ENCODE peak calls at places on chromosome 13, in five cellular contexts. G is foreskin melanocyte; E is mesothelial cell of epicardium; M is effector CD4-positive, alpha-beta T cell; A is tibial artery. T is an unnamed sample.

GRCh38 chr13:24668955-24669354 is 11.3 kb upstream of the ATP12A start:
- DNase-seq in G (no peak), A (no peak), M (no peak), E (no peak), T (no peak)

GRCh38 chr13:26255717-26256277 is 1.9 kb downstream of the CDK8 start:
- DNase-seq in M (no peak), E (no peak), A (no peak), G (no peak), T (no peak)

GRCh38 chr13:70894258-70894657 is 786.0 kb upstream of the KLHL1 start:
- DNase-seq in M (no peak), G (no peak), A (no peak), E (no peak), T (no peak)

GRCh38 chr13:110538632-110539031 is 22.9 kb downstream of the RAB20 start:
- DNase-seq in M (no peak), A (peak; percentile 82), G (no peak), E (no peak), T (no peak)

GRCh38 chr13:21050288-21051197 is 10.8 kb downstream of the LATS2 start:
- DNase-seq in G (no peak), M (no peak), A (no peak), E (no peak), T (no peak)

GRCh38 chr13:44401577-44401976 is 28.0 kb downstream of the SERP2 start:
- DNase-seq in A (no peak), G (no peak), M (no peak), E (no peak), T (no peak)

GRCh38 chr13:109366521-109366920 is 419.9 kb downstream of the IRS2 start:
- DNase-seq in G (no peak), M (no peak), A (no peak), E (no peak), T (no peak)

GRCh38 chr13:37383066-37383465 is 215.5 kb downstream of the POSTN start:
- DNase-seq in A (no peak), E (no peak), M (no peak), G (no peak), T (no peak)

GRCh38 chr13:76848596-76848995 is 37.6 kb downstream of the KCTD12 start:
- DNase-seq in A (peak; percentile 67), M (no peak), E (no peak), G (no peak), T (no peak)

GRCh38 chr13:42420304-42420703 is 148.4 kb downstream of the AKAP11 start:
- DNase-seq in E (no peak), M (no peak), A (no peak), G (no peak), T (no peak)

GRCh38 chr13:28059214-28059613 is 41.2 kb downstream of the FLT3 start:
- DNase-seq in E (no peak), G (no peak), A (no peak), M (peak; percentile 17), T (no peak)

GRCh38 chr13:75986818-75987217 is 350.7 kb downstream of the LMO7 start:
- DNase-seq in E (no peak), A (no peak), M (no peak), G (no peak), T (no peak)

GRCh38 chr13:113562866-113563265 is 21.7 kb upstream of the TFDP1 start:
- DNase-seq in M (no peak), G (no peak), E (no peak), A (no peak), T (peak; percentile 1)

GRCh38 chr13:97308735-97309429 is 86.7 kb downstream of the MBNL2 start:
- DNase-seq in E (no peak), G (no peak), A (no peak), M (no peak), T (no peak)

GRCh38 chr13:94617389-94618000 is 15.8 kb downstream of the GPR180 start:
- DNase-seq in A (no peak), E (no peak), M (peak; percentile 19), G (no peak), T (no peak)

GRCh38 chr13:79659161-79659560 is 178.2 kb downstream of the NDFIP2 start:
- DNase-seq in E (no peak), G (no peak), M (no peak), A (no peak), T (no peak)

GRCh38 chr13:49806126-49806536 is 13.6 kb upstream of the KPNA3 start:
- DNase-seq in E (no peak), A (no peak), G (no peak), M (no peak), T (no peak)

GRCh38 chr13:64314286-64314685 is 2898.6 kb upstream of the PCDH20 start:
- DNase-seq in A (no peak), E (no peak), M (no peak), G (no peak), T (no peak)

GRCh38 chr13:108734676-108735075 is 105.3 kb downstream of the MYO16 start:
- DNase-seq in M (no peak), E (no peak), G (no peak), A (no peak), T (no peak)

GRCh38 chr13:25771641-25772478 is 280.0 kb downstream of the SHISA2 start:
- DNase-seq in M (no peak), E (no peak), G (no peak), A (no peak), T (no peak)

GRCh38 chr13:113209336-113209879 is at the start of gene CUL4A:
- DNase-seq in M (peak; percentile 54), A (peak; percentile 90), G (peak; percentile 45), E (peak; percentile 75), T (peak; percentile 77)

GRCh38 chr13:22937241-22937640 is 243.5 kb upstream of the SGCG start:
- DNase-seq in G (no peak), A (no peak), M (no peak), E (no peak), T (no peak)

GRCh38 chr13:112106467-112107141 is 39.7 kb downstream of the SOX1 start:
- DNase-seq in G (peak; percentile 3), A (no peak), M (no peak), E (no peak), T (peak; percentile 18)

GRCh38 chr13:38686635-38687245 is at the start of gene FREM2:
- DNase-seq in A (no peak), G (peak; percentile 43), M (no peak), E (peak; percentile 73), T (peak; percentile 52)

GRCh38 chr13:43528992-43529391 is 257.8 kb downstream of the ENOX1 start:
- DNase-seq in M (no peak), G (no peak), A (no peak), E (no peak), T (no peak)

GRCh38 chr13:98423417-98423816 is 153.5 kb downstream of the STK24 start:
- DNase-seq in A (no peak), E (no peak), G (no peak), M (no peak), T (no peak)

GRCh38 chr13:29901714-29902631 is 51.6 kb upstream of the UBL3 start:
- DNase-seq in G (peak; percentile 92), M (no peak), E (no peak), A (no peak), T (no peak)

T was measured in ureter.